ENCODE peak calls at places on chromosomes 2 and 18, in nine cellular contexts. Z is midbrain; L is NCI-H1417; I is psoas muscle; E is stromal cell of bone marrow; Y is activated T-cell treated with anti-CD3 and anti-CD28 coated beads for 1 hour; J is stimulated activated CD4-positive, alpha-beta T cell treated with anti-CD3 and anti-CD28 coated beads, Interleukin-12 subunit alpha, Interleukin-12 subunit beta, amount 100 ng/mL, for 24 hours; T is HFFc6; B is NCI-H2081. F is an unnamed sample.

GRCh38 chr18:55447672-55448018 is 140.3 kb downstream of the TCF4 start:
- DNase-seq in J (no peak), Y (no peak), L (no peak), Z (no peak), T (no peak), E (no peak), B (no peak), I (no peak), F (no peak)

GRCh38 chr2:72538486-72538885 is 287.3 kb downstream of the EXOC6B start:
- DNase-seq in Z (no peak), J (no peak), I (no peak), E (no peak), Y (no peak), L (no peak), B (no peak), T (no peak), F (no peak)

GRCh38 chr2:187873132-187873531 is 318.9 kb upstream of the TFPI start:
- DNase-seq in Z (no peak), T (no peak), Y (no peak), I (no peak), B (no peak), E (no peak), L (no peak), J (no peak), F (no peak)

GRCh38 chr2:178415979-178416378 is 35.0 kb downstream of the PRKRA start:
- DNase-seq in T (no peak), B (no peak), Y (no peak), Z (no peak), I (no peak), J (no peak), L (no peak), E (no peak), F (no peak)

GRCh38 chr2:623384-623922 is 53.8 kb downstream of the TMEM18 start:
- DNase-seq in T (no peak), E (no peak), J (no peak), Z (no peak), I (no peak), B (no peak), Y (no peak), L (no peak), F (no peak)

GRCh38 chr2:166257859-166258258 is 117.9 kb downstream of the SCN9A start:
- DNase-seq in Y (no peak), E (no peak), B (no peak), L (no peak), Z (no peak), J (no peak), T (no peak), I (no peak), F (no peak)

GRCh38 chr2:9330639-9331270 is 92.6 kb downstream of the ITGB1BP1 start:
- DNase-seq in B (no peak), L (no peak), I (no peak), E (no peak), J (no peak), Y (no peak), Z (no peak), T (no peak), F (no peak)

GRCh38 chr2:176830362-176830761 is 382.2 kb upstream of the HNRNPA3 start:
- DNase-seq in I (no peak), L (peak; percentile 19), Z (no peak), B (peak; percentile 46), T (no peak), E (no peak), J (no peak), Y (no peak), F (no peak)

GRCh38 chr2:19140463-19141208 is 217.8 kb downstream of the OSR1 start:
- DNase-seq in J (no peak), Z (no peak), Y (no peak), I (no peak), B (no peak), L (no peak), E (no peak), T (peak; percentile 92), F (no peak)

GRCh38 chr2:157990173-157990572 is 111.5 kb upstream of the UPP2 start:
- DNase-seq in I (no peak), L (peak; percentile 2), Z (no peak), Y (no peak), E (no peak), B (no peak), T (no peak), J (no peak), F (no peak)

GRCh38 chr2:16326736-16327300 is 338.8 kb downstream of the CYRIA start:
- DNase-seq in B (no peak), E (no peak), J (no peak), Z (no peak), Y (no peak), T (no peak), L (no peak), I (no peak), F (no peak)

GRCh38 chr18:36083729-36084128 is 16.4 kb upstream of the RPRD1A start:
- DNase-seq in I (no peak), B (no peak), J (no peak), T (no peak), Z (no peak), E (no peak), L (no peak), Y (no peak), F (no peak)

GRCh38 chr2:174826051-174826450 is 61.8 kb upstream of the CHRNA1 start:
- DNase-seq in T (no peak), L (no peak), B (no peak), Z (no peak), J (no peak), I (no peak), Y (no peak), E (peak; percentile 37), F (no peak)

GRCh38 chr2:71154279-71154678 is 23.8 kb downstream of the MPHOSPH10 start:
- DNase-seq in B (no peak), L (no peak), T (no peak), J (no peak), Z (no peak), I (no peak), E (no peak), Y (no peak), F (no peak)

GRCh38 chr2:226121339-226121738 is 678.3 kb downstream of the IRS1 start:
- DNase-seq in T (no peak), I (no peak), B (no peak), L (no peak), E (peak; percentile 31), Y (no peak), J (no peak), Z (no peak), F (no peak)

GRCh38 chr2:113762377-113763118 is 6.1 kb upstream of the SLC35F5 start:
- DNase-seq in Z (no peak), Y (no peak), B (no peak), E (peak; percentile 83), T (peak; percentile 86), L (no peak), I (no peak), J (no peak), F (no peak)

GRCh38 chr18:11654736-11655604 is 34.1 kb upstream of the GNAL start:
- DNase-seq in L (no peak), Y (peak; percentile 13), J (peak; percentile 9), B (no peak), E (peak; percentile 8), T (peak; percentile 7), I (peak; percentile 49), Z (peak; percentile 25), F (peak; percentile 0)

GRCh38 chr18:48770243-48770642 is 180.5 kb downstream of the SMAD7 start:
- DNase-seq in B (no peak), Z (no peak), L (no peak), J (no peak), E (no peak), I (no peak), T (no peak), Y (no peak), F (no peak)

F was measured in NCI-H2107.